ENCODE peak calls at places on chromosomes 2 and 18, in ten cellular contexts. Q is B cell; U is nephron progenitor cell; P is psoas muscle; C is stomach; J is AG04450; X is CD8-positive, alpha-beta T cell; A is foreskin fibroblast; S is A549; R is GM23338. M is an unnamed sample.

GRCh38 chr2:217525076-217525475 is 477.7 kb downstream of the TNS1 start:
- DNase-seq in Q (no peak), U (no peak), P (no peak), C (no peak), J (no peak), X (no peak), A (no peak), S (no peak), R (no peak), M (no peak)

GRCh38 chr2:178208817-178209216 is 14.5 kb downstream of the OSBPL6 start:
- DNase-seq in Q (no peak), U (no peak), P (no peak), C (no peak), J (no peak), X (no peak), A (no peak), S (no peak), R (peak; percentile 22), M (no peak)

GRCh38 chr2:46350030-46350699 is 53.0 kb downstream of the EPAS1 start:
- DNase-seq in Q (no peak), U (no peak), P (no peak), C (no peak), J (no peak), X (no peak), A (no peak), S (no peak), R (no peak), M (no peak)

GRCh38 chr18:48950536-48951447 is at the start of gene SMAD7:
- DNase-seq in Q (peak; percentile 52), U (no peak), P (no peak), C (peak; percentile 40), J (no peak), X (no peak), A (no peak), S (no peak), R (no peak), M (no peak)

GRCh38 chr2:127066942-127067341 is 40.0 kb downstream of the BIN1 start:
- DNase-seq in Q (no peak), U (no peak), P (peak; percentile 92), C (peak; percentile 35), J (no peak), X (no peak), A (no peak), S (no peak), R (no peak), M (no peak)

GRCh38 chr2:218471070-218471469 is 52.1 kb downstream of the VIL1 start:
- DNase-seq in Q (no peak), U (no peak), P (no peak), C (no peak), J (no peak), X (no peak), A (no peak), S (no peak), R (no peak), M (no peak)

GRCh38 chr2:178152033-178152432 is 39.8 kb downstream of the RBM45 start:
- DNase-seq in Q (no peak), U (no peak), P (no peak), C (no peak), J (no peak), X (no peak), A (no peak), S (no peak), R (no peak), M (no peak)

GRCh38 chr2:110725370-110725769 is 7.0 kb upstream of the ACOXL start:
- DNase-seq in Q (no peak), U (no peak), P (no peak), C (no peak), J (no peak), X (no peak), A (no peak), S (no peak), R (no peak), M (no peak)

GRCh38 chr2:64111426-64111825 is 32.8 kb downstream of the PELI1 start:
- DNase-seq in Q (no peak), U (no peak), P (no peak), C (no peak), J (no peak), X (no peak), A (no peak), S (no peak), R (no peak), M (no peak)

GRCh38 chr2:55901322-55901721 is 22.3 kb downstream of the EFEMP1 start:
- DNase-seq in Q (no peak), U (no peak), P (no peak), C (no peak), J (no peak), X (no peak), A (no peak), S (no peak), R (no peak), M (no peak)

GRCh38 chr2:80328033-80328635 is 23.6 kb upstream of the LRRTM1 start:
- DNase-seq in Q (no peak), U (no peak), P (no peak), C (no peak), J (no peak), X (no peak), A (no peak), S (no peak), R (no peak), M (no peak)

DNA sequence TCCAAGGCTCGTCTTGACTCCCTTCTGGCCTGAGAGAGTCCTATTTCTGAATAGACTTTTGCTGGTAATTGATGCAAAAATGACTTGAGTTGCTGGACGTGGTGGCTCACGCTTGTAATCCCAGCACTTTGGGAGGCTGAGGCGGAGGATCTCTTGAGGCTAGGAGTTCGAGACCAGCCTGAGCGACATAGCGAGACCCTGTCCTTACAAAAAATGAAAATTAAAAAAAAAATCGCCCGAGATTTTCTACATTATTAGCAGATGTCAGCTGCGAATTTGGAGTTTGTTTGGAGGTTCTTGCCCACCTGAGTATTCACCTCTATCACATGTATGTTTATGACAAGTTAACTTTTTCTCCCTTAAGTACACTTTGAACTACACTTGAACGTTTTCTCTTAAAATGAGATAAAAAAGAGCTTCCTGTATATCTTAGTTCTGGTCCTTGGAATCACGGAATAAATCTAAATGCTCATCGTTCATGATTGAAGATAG is 471 bp upstream of the C2orf42 start:
- DNase-seq in Q (no peak), U (no peak), P (no peak), C (no peak), J (no peak), X (no peak), A (no peak), S (no peak), R (no peak), M (no peak)
- TF ChIP-seq CTCF in Q (no peak), U (no peak), P (no peak), C (no peak), J (no peak), X (no peak), A (no peak), S (no peak), R (no peak), M (no peak)

GRCh38 chr18:24273596-24273995 is 124.0 kb downstream of the OSBPL1A start:
- DNase-seq in Q (no peak), U (no peak), P (no peak), C (no peak), J (no peak), X (no peak), A (peak; percentile 14), S (no peak), R (no peak), M (no peak)

GRCh38 chr18:24268784-24269550 is 128.7 kb downstream of the OSBPL1A start:
- DNase-seq in Q (no peak), U (no peak), P (no peak), C (no peak), J (no peak), X (no peak), A (no peak), S (no peak), R (peak; percentile 53), M (no peak)

GRCh38 chr18:24270937-24271380 is 126.7 kb downstream of the OSBPL1A start:
- DNase-seq in Q (no peak), U (no peak), P (no peak), C (no peak), J (no peak), X (no peak), A (peak; percentile 40), S (no peak), R (peak; percentile 58), M (no peak)

GRCh38 chr18:24270358-24270936 is 127.2 kb downstream of the OSBPL1A start:
- DNase-seq in Q (no peak), U (no peak), P (no peak), C (no peak), J (no peak), X (no peak), A (no peak), S (no peak), R (no peak), M (no peak)

GRCh38 chr18:24271381-24272331 is 126.0 kb downstream of the OSBPL1A start:
- DNase-seq in Q (peak; percentile 32), U (peak; percentile 78), P (peak; percentile 88), C (peak; percentile 74), J (no peak), X (no peak), A (peak; percentile 71), S (peak; percentile 56), R (peak; percentile 94), M (peak; percentile 90)
- TF ChIP-seq CTCF in Q (no peak), U (no peak), P (peak; percentile 35), C (no peak), J (peak; percentile 28), X (no peak), A (peak; percentile 14), S (peak; percentile 19), R (peak; percentile 10), M (peak; percentile 36)

GRCh38 chr18:60891936-60892335 is 441.3 kb upstream of the CDH20 start:
- DNase-seq in Q (no peak), U (no peak), P (no peak), C (no peak), J (no peak), X (no peak), A (no peak), S (no peak), R (no peak), M (no peak)

GRCh38 chr18:60892855-60893254 is 440.4 kb upstream of the CDH20 start:
- DNase-seq in Q (no peak), U (no peak), P (no peak), C (peak; percentile 37), J (no peak), X (no peak), A (peak; percentile 17), S (no peak), R (no peak), M (no peak)

GRCh38 chr18:60888225-60888624 is 445.0 kb upstream of the CDH20 start:
- DNase-seq in Q (no peak), U (no peak), P (no peak), C (no peak), J (no peak), X (no peak), A (no peak), S (no peak), R (no peak), M (no peak)

GRCh38 chr18:60892441-60892840 is 440.8 kb upstream of the CDH20 start:
- DNase-seq in Q (no peak), U (no peak), P (no peak), C (no peak), J (no peak), X (no peak), A (no peak), S (no peak), R (no peak), M (no peak)

GRCh38 chr18:60889442-60889841 is 443.8 kb upstream of the CDH20 start:
- DNase-seq in Q (no peak), U (no peak), P (no peak), C (no peak), J (no peak), X (no peak), A (no peak), S (no peak), R (no peak), M (no peak)
- TF ChIP-seq CTCF in Q (no peak), U (no peak), P (no peak), C (no peak), J (no peak), X (no peak), A (no peak), S (no peak), R (no peak), M (no peak)

GRCh38 chr2:26577442-26578433 is 63.4 kb downstream of the CIB4 start:
- DNase-seq in Q (peak; percentile 69), U (peak; percentile 82), P (peak; percentile 79), C (peak; percentile 75), J (peak; percentile 18), X (peak; percentile 32), A (peak; percentile 49), S (peak; percentile 95), R (peak; percentile 87), M (peak; percentile 91)
- TF ChIP-seq CTCF in Q (peak; percentile 99), U (peak; percentile 98), P (peak; percentile 97), C (peak; percentile 87), J (peak; percentile 93), X (peak; percentile 95), A (peak; percentile 97), S (peak; percentile 98), R (peak; percentile 84), M (peak; percentile 94)

M was measured in osteocyte.